ENCODE peak calls at places on chromosomes 6 and 20, in seven cellular contexts. A is IMR-90; R is fibroblast of pulmonary artery; N is uterus; Q is CD8-positive, alpha-beta T cell; Y is Calu3; Z is AG09319. U is an unnamed sample.
A peak's percentile ranks its signal among the peaks of the same experiment; 100 is the strongest.

GRCh38 chr6:35164868-35165267 is 23.7 kb upstream of the TCP11 start:
- DNase-seq in N (no peak), Y (no peak), Q (no peak), A (no peak), R (no peak), Z (no peak), U (no peak)

GRCh38 chr6:63663147-63663877 is 27.7 kb downstream of the PHF3 start:
- DNase-seq in A (peak; percentile 85), N (no peak), R (peak; percentile 82), Q (no peak), Y (no peak), Z (no peak), U (no peak)

GRCh38 chr6:88807622-88808021 is 155.8 kb downstream of the RNGTT start:
- DNase-seq in A (no peak), R (no peak), Z (no peak), N (no peak), Y (no peak), Q (no peak), U (no peak)

GRCh38 chr6:11780097-11780428 is 1.5 kb upstream of the ADTRP start:
- DNase-seq in R (no peak), N (no peak), Z (no peak), Y (no peak), A (no peak), Q (no peak), U (no peak)

GRCh38 chr20:39607124-39607523 is 645.0 kb downstream of the DHX35 start:
- DNase-seq in A (no peak), R (no peak), Y (no peak), Z (no peak), N (no peak), Q (no peak), U (no peak)

GRCh38 chr6:161109366-161109765 is 117.8 kb downstream of the MAP3K4 start:
- DNase-seq in N (no peak), R (no peak), A (no peak), Z (no peak), Y (no peak), Q (no peak), U (no peak)

GRCh38 chr6:18415207-18415606 is 28.1 kb downstream of the RNF144B start:
- DNase-seq in A (no peak), N (no peak), R (no peak), Z (no peak), Q (no peak), Y (no peak), U (no peak)

GRCh38 chr20:1094706-1095220 is 23.6 kb upstream of the PSMF1 start:
- DNase-seq in A (no peak), Q (no peak), Y (no peak), Z (peak; percentile 4), N (no peak), R (no peak), U (peak; percentile 19)

GRCh38 chr6:41072836-41073202 is at the start of gene NFYA:
- DNase-seq in Z (no peak), N (no peak), R (no peak), A (peak; percentile 99), Q (no peak), Y (peak; percentile 100), U (no peak)

GRCh38 chr20:63243604-63244247 is 8.0 kb downstream of the BIRC7 start:
- DNase-seq in N (no peak), R (no peak), Q (no peak), Y (no peak), Z (no peak), A (no peak), U (no peak)

GRCh38 chr6:30684386-30685156 is 1.9 kb downstream of the PPP1R18 start:
- DNase-seq in A (peak; percentile 44), N (peak; percentile 45), Q (peak; percentile 54), R (peak; percentile 50), Y (no peak), Z (no peak), U (no peak)

GRCh38 chr6:11795403-11795802 is 16.8 kb upstream of the ADTRP start:
- DNase-seq in A (no peak), Z (no peak), Q (no peak), R (no peak), Y (no peak), N (no peak), U (no peak)

GRCh38 chr6:46845126-46845525 is 51.9 kb downstream of the MEP1A start:
- DNase-seq in Y (no peak), R (no peak), Z (no peak), A (no peak), N (no peak), Q (no peak), U (no peak)

GRCh38 chr6:157236040-157236725 is 87.1 kb downstream of the TMEM242 start:
- DNase-seq in Z (no peak), Q (no peak), A (no peak), Y (no peak), R (no peak), N (no peak), U (peak; percentile 73)

GRCh38 chr6:87391334-87391733 is 16.4 kb upstream of the CFAP206 start:
- DNase-seq in N (no peak), Y (peak; percentile 22), Q (no peak), A (peak; percentile 29), R (peak; percentile 48), Z (no peak), U (no peak)

GRCh38 chr20:4563534-4563933 is 158.2 kb upstream of the PRND start:
- DNase-seq in Y (peak; percentile 6), N (no peak), R (peak; percentile 82), Z (no peak), A (peak; percentile 80), Q (no peak), U (no peak)

GRCh38 chr6:1610497-1611321 is 994 bp downstream of the FOXC1 start:
- DNase-seq in N (no peak), Z (no peak), Y (no peak), Q (no peak), R (peak; percentile 49), A (peak; percentile 29), U (no peak)

GRCh38 chr6:46134216-46134615 is 4.4 kb downstream of the ENPP4 start:
- DNase-seq in N (no peak), Y (no peak), Q (no peak), A (no peak), Z (no peak), R (no peak), U (no peak)

GRCh38 chr6:125375841-125376240 is 74.1 kb upstream of the HDDC2 start:
- DNase-seq in R (peak; percentile 27), N (no peak), Y (no peak), Q (no peak), Z (no peak), A (no peak), U (no peak)

GRCh38 chr6:170019259-170020040 is 268.0 kb downstream of the ERMARD start:
- DNase-seq in Q (no peak), Z (peak; percentile 69), A (no peak), Y (no peak), N (peak; percentile 12), R (no peak), U (no peak)

GRCh38 chr6:31979238-31979898 is 2.5 kb upstream of the C4A start:
- DNase-seq in N (no peak), Z (no peak), A (no peak), R (no peak), Q (no peak), Y (no peak), U (no peak)

GRCh38 chr6:53347250-53347920 is 1.4 kb downstream of the ELOVL5 start:
- DNase-seq in A (peak; percentile 45), N (no peak), R (peak; percentile 60), Q (peak; percentile 18), Z (no peak), Y (no peak), U (no peak)

DNA sequence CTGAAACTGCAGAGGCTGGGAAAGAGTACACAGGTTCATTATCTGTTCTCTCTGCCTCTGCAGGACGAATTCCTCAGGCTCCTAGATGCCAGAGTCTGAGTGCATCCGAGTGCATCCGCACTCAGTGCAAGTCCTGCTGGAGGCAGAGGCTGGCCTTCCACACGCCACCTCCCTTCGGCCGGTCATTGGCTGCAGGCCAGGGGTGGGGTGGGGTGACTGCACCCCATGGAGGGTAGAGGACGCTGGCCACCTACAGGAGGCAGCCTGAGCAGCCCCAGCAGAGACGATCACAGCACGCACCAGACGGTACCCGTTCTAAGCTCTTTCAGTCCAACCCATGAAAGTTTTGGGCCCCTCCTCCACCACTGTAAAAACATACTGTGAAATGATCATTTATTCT is 11.7 kb downstream of the SFT2D1 start:
- DNase-seq in R (peak; percentile 42), Q (no peak), Y (peak; percentile 60), N (no peak), A (peak; percentile 23), Z (no peak), U (no peak)
- TF ChIP-seq CTCF in R (peak; percentile 12), Q (no peak), Y (no peak), N (no peak), A (peak; percentile 19), Z (no peak), U (no peak)

GRCh38 chr6:20212392-20213111 is at the start of gene MBOAT1:
- DNase-seq in Q (peak; percentile 37), N (peak; percentile 94), R (peak; percentile 92), Z (peak; percentile 83), Y (peak; percentile 99), A (peak; percentile 87), U (peak; percentile 94)
- TF ChIP-seq CTCF in Q (no peak), N (peak; percentile 44), R (no peak), Z (peak; percentile 16), Y (peak; percentile 42), A (no peak), U (no peak)

DNA sequence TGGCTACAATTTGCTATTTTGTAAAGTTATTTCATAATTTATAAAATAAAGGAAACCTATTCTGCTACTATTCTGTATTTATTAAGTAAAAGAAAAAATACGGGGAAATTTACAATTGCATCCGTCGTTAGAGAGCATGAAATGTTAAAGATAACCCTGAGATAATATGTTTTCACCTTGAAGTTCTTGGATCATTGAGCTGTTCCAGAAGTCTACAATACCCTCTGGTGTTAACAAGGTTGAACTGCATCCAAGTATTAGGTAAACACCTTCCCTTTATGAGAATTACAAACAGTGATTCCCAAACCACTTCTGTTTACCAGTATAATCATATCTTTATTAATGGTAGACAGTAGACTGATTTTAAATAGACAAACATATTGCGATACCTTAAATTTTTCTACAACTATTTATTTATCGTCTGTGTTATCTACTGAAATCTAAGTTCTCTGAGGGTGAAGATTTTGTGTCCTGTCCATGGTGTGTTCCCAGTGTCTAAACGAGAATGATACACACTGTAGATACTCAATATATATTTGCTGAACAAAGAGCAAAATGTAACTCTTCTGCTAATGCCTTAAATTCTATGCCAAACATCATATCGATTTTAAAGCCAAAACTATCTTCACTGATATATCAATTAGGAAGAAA is 28.2 kb downstream of the TBC1D32 start:
- DNase-seq in R (peak; percentile 63), Q (no peak), Y (peak; percentile 2), Z (no peak), N (no peak), A (peak; percentile 25), U (no peak)
- TF ChIP-seq CTCF in R (peak; percentile 61), Q (peak; percentile 59), Y (peak; percentile 35), Z (peak; percentile 30), N (peak; percentile 20), A (peak; percentile 51), U (no peak)

GRCh38 chr6:168060521-168060931 is 18.5 kb downstream of the FRMD1 start:
- DNase-seq in N (peak; percentile 40), Z (peak; percentile 4), A (peak; percentile 43), R (peak; percentile 79), Q (no peak), Y (peak; percentile 63), U (no peak)
- TF ChIP-seq CTCF in N (peak; percentile 57), Z (peak; percentile 43), A (peak; percentile 45), R (peak; percentile 71), Q (no peak), Y (no peak), U (peak; percentile 46)